ENCODE peak calls at places on chromosomes 5 and 9, in six cellular contexts. Z, L, T, I, B and D are unnamed samples.

GRCh38 chr5:3845249-3845648 is 249.6 kb downstream of the IRX1 start:
- DNase-seq in Z (no peak), L (no peak), T (no peak), I (no peak), B (no peak), D (no peak)

GRCh38 chr5:134552301-134552700 is 26.8 kb downstream of the JADE2 start:
- DNase-seq in Z (peak; percentile 77), L (no peak), T (no peak), I (no peak), B (no peak), D (no peak)

GRCh38 chr5:15757103-15757502 is 257.1 kb downstream of the FBXL7 start:
- DNase-seq in Z (no peak), L (no peak), T (no peak), I (no peak), B (no peak), D (no peak)

GRCh38 chr5:176596689-176597416 is 13.1 kb downstream of the GPRIN1 start:
- DNase-seq in Z (peak; percentile 38), L (peak; percentile 79), T (peak; percentile 54), I (peak; percentile 13), B (no peak), D (peak; percentile 15)

GRCh38 chr5:88145205-88145602 is 123.4 kb downstream of the TMEM161B start:
- DNase-seq in Z (no peak), L (no peak), T (no peak), I (no peak), B (no peak), D (no peak)

GRCh38 chr9:111482656-111483418 is 1.3 kb downstream of the ECPAS start:
- DNase-seq in Z (peak; percentile 75), L (peak; percentile 86), T (peak; percentile 82), I (peak; percentile 66), B (no peak), D (peak; percentile 74)

GRCh38 chr9:97307091-97307490 is 368 bp upstream of the CCDC180 start:
- DNase-seq in Z (peak; percentile 72), L (peak; percentile 87), T (peak; percentile 88), I (no peak), B (no peak), D (peak; percentile 87)

GRCh38 chr9:132942541-132943182 is 1.8 kb downstream of the TSC1 start:
- DNase-seq in Z (no peak), L (no peak), T (peak; percentile 23), I (peak; percentile 80), B (no peak), D (no peak)

GRCh38 chr9:14310247-14310646 is 3.7 kb downstream of the NFIB start:
- DNase-seq in Z (no peak), L (no peak), T (no peak), I (no peak), B (no peak), D (no peak)

GRCh38 chr5:137336161-137336560 is 163.0 kb downstream of the SPOCK1 start:
- DNase-seq in Z (no peak), L (no peak), T (no peak), I (no peak), B (no peak), D (peak; percentile 19)

GRCh38 chr5:156312897-156313680 is 13.9 kb upstream of the SGCD start:
- DNase-seq in Z (no peak), L (no peak), T (no peak), I (no peak), B (no peak), D (no peak)

GRCh38 chr5:175129121-175129520 is 314.9 kb downstream of the DRD1 start:
- DNase-seq in Z (no peak), L (no peak), T (no peak), I (no peak), B (no peak), D (no peak)

GRCh38 chr5:137627730-137628129 is 108.2 kb downstream of the KLHL3 start:
- DNase-seq in Z (no peak), L (no peak), T (no peak), I (no peak), B (no peak), D (no peak)

GRCh38 chr9:136407911-136408310 is 2.5 kb downstream of the ENTR1 start:
- DNase-seq in Z (no peak), L (no peak), T (no peak), I (no peak), B (no peak), D (no peak)

GRCh38 chr5:124996023-124996763 is 249.8 kb upstream of the ZNF608 start:
- DNase-seq in Z (no peak), L (no peak), T (no peak), I (no peak), B (no peak), D (no peak)

GRCh38 chr5:580436-580835 is 31.7 kb upstream of the CEP72 start:
- DNase-seq in Z (no peak), L (no peak), T (no peak), I (no peak), B (no peak), D (no peak)

GRCh38 chr9:34957492-34958410 is at the start of gene PHF24:
- DNase-seq in Z (no peak), L (peak; percentile 70), T (no peak), I (no peak), B (no peak), D (no peak)

GRCh38 chr5:10556893-10557746 is 6.8 kb upstream of the ANKRD33B start:
- DNase-seq in Z (no peak), L (no peak), T (no peak), I (no peak), B (no peak), D (no peak)

GRCh38 chr9:124267271-124267807 is 9.6 kb downstream of the NEK6 start:
- DNase-seq in Z (no peak), L (no peak), T (peak; percentile 82), I (peak; percentile 53), B (no peak), D (peak; percentile 95)

GRCh38 chr5:33641722-33642505 is 201.1 kb downstream of the TARS1 start:
- DNase-seq in Z (no peak), L (peak; percentile 27), T (no peak), I (no peak), B (no peak), D (no peak)

GRCh38 chr9:22079873-22080341 is 70.8 kb upstream of the CDKN2B start:
- DNase-seq in Z (no peak), L (no peak), T (no peak), I (no peak), B (no peak), D (no peak)

GRCh38 chr5:143650296-143650695 is 161.7 kb upstream of the HMHB1 start:
- DNase-seq in Z (no peak), L (no peak), T (no peak), I (no peak), B (no peak), D (no peak)

GRCh38 chr5:32278403-32278802 is 34.3 kb downstream of the MTMR12 start:
- DNase-seq in Z (no peak), L (peak; percentile 50), T (no peak), I (no peak), B (no peak), D (no peak)
- H3K4me3 ChIP-seq in Z (no peak overlapping the region), L (no peak overlapping the region), T (no peak overlapping the region), I (no peak overlapping the region), B (no peak overlapping the region), D (no peak overlapping the region)

DNA sequence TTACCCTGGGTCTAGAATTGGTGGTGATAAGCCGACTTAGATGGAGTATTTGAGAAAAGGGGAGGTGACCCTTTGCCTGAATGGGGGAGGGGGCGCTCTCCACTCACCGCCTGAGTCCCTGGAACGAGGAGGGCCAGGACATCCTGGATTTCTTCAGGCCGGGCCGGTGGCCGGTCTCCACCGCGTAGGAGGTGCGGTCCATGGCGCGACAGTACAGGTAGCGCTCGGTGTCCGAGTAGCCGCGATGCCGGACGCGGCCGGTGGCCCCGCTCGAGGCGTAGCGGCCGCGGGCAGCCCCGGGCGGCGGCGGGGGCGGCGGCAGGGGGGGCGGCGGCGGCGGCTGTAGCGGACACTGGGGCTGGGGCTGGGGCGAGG is 478 bp downstream of the PDE4D start:
- DNase-seq in Z (no peak), L (no peak), T (no peak), I (no peak), B (no peak), D (no peak)
- H3K4me3 ChIP-seq in Z (no peak overlapping the region), L (no peak overlapping the region), T (no peak overlapping the region), I (no peak overlapping the region), B (no peak overlapping the region), D (peak overlapping the region; percentile 21)

GRCh38 chr9:127838375-127839078 is 15.9 kb downstream of the ENG start:
- DNase-seq in Z (peak; percentile 75), L (peak; percentile 39), T (peak; percentile 50), I (no peak), B (no peak), D (no peak)
- H3K4me3 ChIP-seq in Z (peak overlapping the region; percentile 12), L (no peak overlapping the region), T (no peak overlapping the region), I (no peak overlapping the region), B (no peak overlapping the region), D (no peak overlapping the region)

GRCh38 chr5:69512740-69513260 is 20.2 kb downstream of the OCLN start:
- DNase-seq in Z (no peak), L (peak; percentile 41), T (no peak), I (no peak), B (no peak), D (no peak)
- H3K4me3 ChIP-seq in Z (no peak overlapping the region), L (no peak overlapping the region), T (no peak overlapping the region), I (no peak overlapping the region), B (no peak overlapping the region), D (no peak overlapping the region)

GRCh38 chr5:39369123-39369815 is 5.0 kb upstream of the C9 start:
- DNase-seq in Z (no peak), L (no peak), T (no peak), I (no peak), B (no peak), D (no peak)
- H3K4me3 ChIP-seq in Z (no peak overlapping the region), L (no peak overlapping the region), T (no peak overlapping the region), I (no peak overlapping the region), B (no peak overlapping the region), D (no peak overlapping the region)

GRCh38 chr9:133991211-133991921 is 758 bp downstream of the VAV2 start:
- DNase-seq in Z (peak; percentile 43), L (peak; percentile 63), T (peak; percentile 47), I (no peak), B (no peak), D (no peak)
- H3K4me3 ChIP-seq in Z (peak overlapping the region; percentile 82), L (peak overlapping the region; percentile 100), T (peak overlapping the region; percentile 59), I (peak overlapping the region; percentile 88), B (peak overlapping the region; percentile 80), D (peak overlapping the region; percentile 56)

GRCh38 chr5:179696605-179697004 is 2.2 kb upstream of the CANX start:
- DNase-seq in Z (no peak), L (peak; percentile 12), T (no peak), I (peak; percentile 11), B (no peak), D (no peak)

GRCh38 chr5:179694561-179694960 is 4.2 kb upstream of the CANX start:
- DNase-seq in Z (no peak), L (no peak), T (no peak), I (no peak), B (no peak), D (no peak)

GRCh38 chr5:179698935-179699639 is at the start of gene CANX:
- DNase-seq in Z (no peak), L (no peak), T (no peak), I (no peak), B (no peak), D (no peak)

GRCh38 chr5:179697993-179698934 is 503 bp upstream of the CANX start:
- DNase-seq in Z (peak; percentile 99), L (peak; percentile 99), T (peak; percentile 99), I (peak; percentile 99), B (peak; percentile 97), D (peak; percentile 99)

DNA sequence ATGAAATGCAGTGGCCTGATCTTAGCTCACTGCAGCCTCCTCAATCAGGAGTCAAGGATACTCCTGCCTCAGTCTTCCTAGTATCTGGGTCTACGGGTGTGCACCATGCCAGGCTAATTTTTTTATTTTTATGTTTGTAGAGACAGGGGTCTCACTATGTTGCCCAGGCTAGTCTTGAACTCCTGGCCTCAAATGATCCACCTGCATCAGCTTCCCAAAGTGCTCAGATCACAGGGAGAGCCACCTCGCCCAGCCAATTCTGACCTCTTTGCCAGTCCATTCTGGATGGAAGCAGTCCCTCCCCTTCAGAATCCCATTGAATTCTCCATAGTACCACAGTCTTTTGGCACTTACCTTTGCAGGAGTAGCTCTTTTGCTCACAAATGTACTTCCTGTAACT is 1.7 kb upstream of the CANX start:
- DNase-seq in Z (no peak), L (no peak), T (no peak), I (no peak), B (no peak), D (no peak)
- H3K4me3 ChIP-seq in Z (no peak overlapping the region), L (no peak overlapping the region), T (no peak overlapping the region), I (peak overlapping the region; percentile 80), B (peak overlapping the region; percentile 83), D (no peak overlapping the region)